ENCODE peak calls at places on chromosome 21, in nine cellular contexts. G is NCI-H82; S is globus pallidus; E is HFF-Myc; B is HEK293T; H is NCI-H1436; F is stimulated activated CD8-positive, alpha-beta memory T cell treated with anti-CD3 and anti-CD28 coated beads, Interleukin-12 subunit alpha, Interleukin-12 subunit beta, amount 100 ng/mL, for 1 hour; V is EL; Q is fibroblast of villous mesenchyme. I is an unnamed sample.

GRCh38 chr21:25638634-25639166 is 358 bp upstream of the JAM2 start:
- DNase-seq in E (no peak), H (no peak), S (no peak), V (no peak), G (no peak), Q (peak), B (no peak), F (no peak), I (peak)

GRCh38 chr21:37710555-37711293 is 205.5 kb downstream of the KCNJ6 start:
- DNase-seq in V (peak), F (no peak), Q (peak), G (no peak), H (no peak), E (peak), S (no peak), B (no peak), I (no peak)

GRCh38 chr21:31961027-31961426 is 88.2 kb downstream of the HUNK start:
- DNase-seq in B (no peak), G (no peak), H (no peak), V (no peak), S (no peak), E (no peak), Q (no peak), F (no peak), I (no peak)

GRCh38 chr21:32463367-32463766 is 50.9 kb downstream of the EVA1C start:
- DNase-seq in B (no peak), S (no peak), E (peak), Q (peak), F (no peak), V (peak), H (no peak), G (no peak), I (peak)

GRCh38 chr21:28885853-28886177 is 106.9 kb downstream of the LTN1 start:
- DNase-seq in B (no peak), S (no peak), Q (peak), H (no peak), G (no peak), V (peak), E (peak), F (no peak), I (no peak)

GRCh38 chr21:27320868-27321267 is 354.0 kb upstream of the ADAMTS5 start:
- DNase-seq in Q (no peak), S (peak), V (no peak), B (no peak), H (no peak), E (no peak), F (no peak), G (no peak), I (no peak)

GRCh38 chr21:17231771-17232170 is 281.1 kb upstream of the CXADR start:
- DNase-seq in H (no peak), G (no peak), E (no peak), F (no peak), B (no peak), Q (peak), S (no peak), V (no peak), I (no peak)

GRCh38 chr21:41520560-41521442 is 12.8 kb upstream of the TMPRSS2 start:
- DNase-seq in Q (no peak), H (no peak), G (no peak), F (no peak), E (no peak), S (no peak), V (no peak), B (no peak), I (no peak)